ENCODE peak calls at places on chromosome 21, in seven cellular contexts. One of them, this sample, is unnamed.

GRCh38 chr21:40141621-40142020 is 274.4 kb downstream of the PCP4 start:
- DNase-seq in endothelial cell of umbilical vein: no peak
- DNase-seq in CD8-positive, alpha-beta memory T cell: no peak
- DNase-seq in CD8-positive, alpha-beta T cell: no peak
- DNase-seq in A549: no peak
- DNase-seq in CD4-positive, CD25-positive, alpha-beta regulatory T cell: no peak
- DNase-seq in breast epithelium: no peak
- DNase-seq in this sample: no peak

GRCh38 chr21:40388046-40388445 is 458.9 kb downstream of the DSCAM start:
- DNase-seq in A549: no peak
- DNase-seq in CD8-positive, alpha-beta memory T cell: no peak
- DNase-seq in breast epithelium: no peak
- DNase-seq in CD4-positive, CD25-positive, alpha-beta regulatory T cell: no peak
- DNase-seq in CD8-positive, alpha-beta T cell: no peak
- DNase-seq in endothelial cell of umbilical vein: no peak
- DNase-seq in this sample: no peak

GRCh38 chr21:39686636-39687035 is 58.3 kb upstream of the IGSF5 start:
- DNase-seq in CD8-positive, alpha-beta T cell: no peak
- DNase-seq in endothelial cell of umbilical vein: no peak
- DNase-seq in CD4-positive, CD25-positive, alpha-beta regulatory T cell: no peak
- DNase-seq in A549: no peak
- DNase-seq in CD8-positive, alpha-beta memory T cell: no peak
- DNase-seq in breast epithelium: no peak
- DNase-seq in this sample: no peak

GRCh38 chr21:14206222-14206621 is 4.5 kb downstream of the LIPI start:
- DNase-seq in A549: no peak
- DNase-seq in CD8-positive, alpha-beta memory T cell: no peak
- DNase-seq in CD8-positive, alpha-beta T cell: no peak
- DNase-seq in endothelial cell of umbilical vein: no peak
- DNase-seq in CD4-positive, CD25-positive, alpha-beta regulatory T cell: no peak
- DNase-seq in breast epithelium: no peak
- DNase-seq in this sample: no peak

GRCh38 chr21:18443686-18444085 is 40.1 kb upstream of the TMPRSS15 start:
- DNase-seq in A549: no peak
- DNase-seq in breast epithelium: no peak
- DNase-seq in CD8-positive, alpha-beta T cell: no peak
- DNase-seq in CD8-positive, alpha-beta memory T cell: no peak
- DNase-seq in CD4-positive, CD25-positive, alpha-beta regulatory T cell: no peak
- DNase-seq in endothelial cell of umbilical vein: no peak
- DNase-seq in this sample: no peak

GRCh38 chr21:34690041-34690792 is 21.4 kb downstream of the CLIC6 start:
- DNase-seq in endothelial cell of umbilical vein: no peak
- DNase-seq in A549: no peak
- DNase-seq in CD8-positive, alpha-beta memory T cell: no peak
- DNase-seq in CD4-positive, CD25-positive, alpha-beta regulatory T cell: no peak
- DNase-seq in CD8-positive, alpha-beta T cell: no peak
- DNase-seq in breast epithelium: no peak
- DNase-seq in this sample: no peak

GRCh38 chr21:25872271-25872670 is 137.5 kb downstream of the GABPA start:
- DNase-seq in CD4-positive, CD25-positive, alpha-beta regulatory T cell: no peak
- DNase-seq in CD8-positive, alpha-beta T cell: no peak
- DNase-seq in breast epithelium: no peak
- DNase-seq in CD8-positive, alpha-beta memory T cell: no peak
- DNase-seq in A549: no peak
- DNase-seq in endothelial cell of umbilical vein: no peak
- DNase-seq in this sample: no peak

GRCh38 chr21:39386194-39386593 is 37.3 kb upstream of the HMGN1 start:
- DNase-seq in A549: no peak
- DNase-seq in breast epithelium: no peak
- DNase-seq in CD4-positive, CD25-positive, alpha-beta regulatory T cell: no peak
- DNase-seq in CD8-positive, alpha-beta memory T cell: no peak
- DNase-seq in endothelial cell of umbilical vein: no peak
- DNase-seq in CD8-positive, alpha-beta T cell: peak; percentile 49
- DNase-seq in this sample: no peak

GRCh38 chr21:17673261-17674020 is 60.7 kb upstream of the BTG3 start:
- DNase-seq in endothelial cell of umbilical vein: no peak
- DNase-seq in breast epithelium: no peak
- DNase-seq in CD8-positive, alpha-beta memory T cell: no peak
- DNase-seq in CD8-positive, alpha-beta T cell: no peak
- DNase-seq in CD4-positive, CD25-positive, alpha-beta regulatory T cell: no peak
- DNase-seq in A549: no peak
- DNase-seq in this sample: no peak

GRCh38 chr21:39588884-39589283 is 23.9 kb upstream of the B3GALT5 start:
- DNase-seq in CD8-positive, alpha-beta memory T cell: no peak
- DNase-seq in A549: no peak
- DNase-seq in CD4-positive, CD25-positive, alpha-beta regulatory T cell: no peak
- DNase-seq in CD8-positive, alpha-beta T cell: no peak
- DNase-seq in endothelial cell of umbilical vein: no peak
- DNase-seq in breast epithelium: no peak
- DNase-seq in this sample: no peak

GRCh38 chr21:26280715-26281310 is 110.2 kb upstream of the APP start:
- DNase-seq in endothelial cell of umbilical vein: no peak
- DNase-seq in CD8-positive, alpha-beta memory T cell: no peak
- DNase-seq in breast epithelium: no peak
- DNase-seq in CD4-positive, CD25-positive, alpha-beta regulatory T cell: no peak
- DNase-seq in CD8-positive, alpha-beta T cell: no peak
- DNase-seq in A549: no peak
- DNase-seq in this sample: peak; percentile 1

GRCh38 chr21:31553926-31554325 is 105.6 kb upstream of the SOD1 start:
- DNase-seq in breast epithelium: no peak
- DNase-seq in endothelial cell of umbilical vein: no peak
- DNase-seq in CD8-positive, alpha-beta memory T cell: no peak
- DNase-seq in A549: no peak
- DNase-seq in CD8-positive, alpha-beta T cell: no peak
- DNase-seq in CD4-positive, CD25-positive, alpha-beta regulatory T cell: no peak
- DNase-seq in this sample: no peak

GRCh38 chr21:8994640-8995511 is 1526.5 kb upstream of the TPTE start:
- DNase-seq in CD8-positive, alpha-beta memory T cell: no peak
- DNase-seq in breast epithelium: no peak
- DNase-seq in CD8-positive, alpha-beta T cell: no peak
- DNase-seq in endothelial cell of umbilical vein: no peak
- DNase-seq in A549: no peak
- DNase-seq in CD4-positive, CD25-positive, alpha-beta regulatory T cell: no peak
- DNase-seq in this sample: no peak

GRCh38 chr21:27371688-27372331 is 404.9 kb upstream of the ADAMTS5 start:
- DNase-seq in CD4-positive, CD25-positive, alpha-beta regulatory T cell: no peak
- DNase-seq in CD8-positive, alpha-beta T cell: no peak
- DNase-seq in endothelial cell of umbilical vein: peak; percentile 29
- DNase-seq in A549: no peak
- DNase-seq in CD8-positive, alpha-beta memory T cell: no peak
- DNase-seq in breast epithelium: no peak
- DNase-seq in this sample: peak; percentile 46

GRCh38 chr21:39641827-39642450 is 29.2 kb downstream of the B3GALT5 start:
- DNase-seq in CD8-positive, alpha-beta memory T cell: no peak
- DNase-seq in A549: no peak
- DNase-seq in CD4-positive, CD25-positive, alpha-beta regulatory T cell: no peak
- DNase-seq in breast epithelium: no peak
- DNase-seq in endothelial cell of umbilical vein: no peak
- DNase-seq in CD8-positive, alpha-beta T cell: no peak
- DNase-seq in this sample: no peak

GRCh38 chr21:27024316-27024715 is 57.4 kb upstream of the ADAMTS5 start:
- DNase-seq in A549: no peak
- DNase-seq in CD4-positive, CD25-positive, alpha-beta regulatory T cell: no peak
- DNase-seq in CD8-positive, alpha-beta memory T cell: no peak
- DNase-seq in endothelial cell of umbilical vein: no peak
- DNase-seq in CD8-positive, alpha-beta T cell: no peak
- DNase-seq in breast epithelium: no peak
- DNase-seq in this sample: peak; percentile 14

GRCh38 chr21:43923391-43923790 is 58.4 kb downstream of the AGPAT3 start:
- DNase-seq in A549: no peak
- DNase-seq in CD8-positive, alpha-beta memory T cell: no peak
- DNase-seq in CD8-positive, alpha-beta T cell: no peak
- DNase-seq in CD4-positive, CD25-positive, alpha-beta regulatory T cell: no peak
- DNase-seq in breast epithelium: no peak
- DNase-seq in endothelial cell of umbilical vein: no peak
- DNase-seq in this sample: no peak

GRCh38 chr21:34640858-34641257 is 25.9 kb upstream of the RCAN1 start:
- DNase-seq in CD4-positive, CD25-positive, alpha-beta regulatory T cell: no peak
- DNase-seq in CD8-positive, alpha-beta memory T cell: no peak
- DNase-seq in A549: no peak
- DNase-seq in breast epithelium: no peak
- DNase-seq in CD8-positive, alpha-beta T cell: no peak
- DNase-seq in endothelial cell of umbilical vein: peak; percentile 36
- DNase-seq in this sample: peak; percentile 83

GRCh38 chr21:34544032-34544496 is 32.1 kb upstream of the KCNE1 start:
- DNase-seq in CD8-positive, alpha-beta memory T cell: peak; percentile 20
- DNase-seq in A549: peak; percentile 53
- DNase-seq in breast epithelium: peak; percentile 76
- DNase-seq in endothelial cell of umbilical vein: peak; percentile 79
- DNase-seq in CD8-positive, alpha-beta T cell: no peak
- DNase-seq in CD4-positive, CD25-positive, alpha-beta regulatory T cell: no peak
- DNase-seq in this sample: peak; percentile 64

DNA sequence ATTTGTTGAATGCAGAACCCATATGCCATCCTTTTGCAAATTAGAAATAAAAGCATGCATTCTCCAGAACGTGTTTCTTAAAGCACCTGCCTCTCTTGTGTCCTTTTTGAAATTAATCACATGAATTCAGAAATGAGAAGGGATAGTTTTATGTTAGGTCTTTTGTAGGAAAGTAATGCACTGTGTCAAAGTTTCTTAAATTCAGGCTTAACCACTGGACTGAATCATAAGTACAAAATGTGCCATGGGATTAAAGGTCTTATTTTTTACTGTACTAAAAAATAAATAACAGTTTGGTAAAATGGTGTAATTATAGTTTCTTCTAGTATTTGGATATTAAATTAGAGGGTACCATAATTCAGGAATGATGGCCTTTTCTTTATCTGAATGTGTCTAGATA is 290.1 kb upstream of the USP25 start:
- DNase-seq in endothelial cell of umbilical vein: no peak
- DNase-seq in CD8-positive, alpha-beta T cell: no peak
- DNase-seq in CD8-positive, alpha-beta memory T cell: no peak
- DNase-seq in A549: no peak
- DNase-seq in CD4-positive, CD25-positive, alpha-beta regulatory T cell: no peak
- DNase-seq in breast epithelium: no peak
- DNase-seq in this sample: no peak
- H3K4me1 ChIP-seq in endothelial cell of umbilical vein: no peaks in the 10 kb centered on the region
- H3K4me1 ChIP-seq in CD8-positive, alpha-beta T cell: no peaks in the 10 kb centered on the region
- H3K4me1 ChIP-seq in CD8-positive, alpha-beta memory T cell: no peaks in the 10 kb centered on the region
- H3K4me1 ChIP-seq in A549: peaks cover 34% of the 10 kb centered on the region
- H3K4me1 ChIP-seq in CD4-positive, CD25-positive, alpha-beta regulatory T cell: no peaks in the 10 kb centered on the region
- H3K4me1 ChIP-seq in breast epithelium: no peaks in the 10 kb centered on the region
- H3K4me1 ChIP-seq in this sample: no peaks in the 10 kb centered on the region

DNA sequence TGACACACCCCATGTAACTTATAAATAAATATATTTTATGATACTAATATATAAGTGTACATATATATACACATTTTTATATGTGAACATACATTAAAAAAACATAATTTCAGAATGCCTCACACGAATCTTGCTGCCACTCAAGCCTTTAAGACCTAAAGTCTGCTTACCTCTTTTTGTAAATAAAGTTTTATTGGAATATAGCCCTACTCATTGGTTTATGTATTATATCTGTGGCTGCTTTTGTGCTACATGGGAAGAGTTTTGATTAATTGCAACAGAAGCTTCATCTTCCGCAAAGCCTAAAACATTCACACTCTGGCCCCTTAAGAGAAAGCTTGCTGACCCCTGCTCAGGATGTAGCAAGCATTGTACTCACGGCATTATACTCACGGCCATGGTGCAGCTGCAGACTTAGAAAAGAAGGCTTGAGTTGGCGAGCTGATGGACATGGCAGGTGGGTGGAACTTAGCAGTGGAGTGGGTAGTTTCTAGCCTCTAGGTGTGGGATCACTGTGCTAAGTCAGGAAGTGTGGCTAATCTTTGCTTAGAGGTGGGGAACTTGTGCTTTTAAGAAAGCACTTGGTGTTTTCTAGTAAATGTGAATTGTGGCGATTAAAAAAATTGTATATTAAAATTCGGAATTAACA is 80.8 kb downstream of the DYRK1A start:
- DNase-seq in A549: no peak
- DNase-seq in endothelial cell of umbilical vein: no peak
- DNase-seq in breast epithelium: no peak
- DNase-seq in CD4-positive, CD25-positive, alpha-beta regulatory T cell: no peak
- DNase-seq in CD8-positive, alpha-beta T cell: no peak
- DNase-seq in CD8-positive, alpha-beta memory T cell: no peak
- DNase-seq in this sample: no peak
- H3K4me1 ChIP-seq in A549: peaks cover 52% of the 10 kb centered on the region
- H3K4me1 ChIP-seq in endothelial cell of umbilical vein: peaks cover 37% of the 10 kb centered on the region
- H3K4me1 ChIP-seq in breast epithelium: no peaks in the 10 kb centered on the region
- H3K4me1 ChIP-seq in CD4-positive, CD25-positive, alpha-beta regulatory T cell: peaks cover 45% of the 10 kb centered on the region
- H3K4me1 ChIP-seq in CD8-positive, alpha-beta T cell: peaks cover 54% of the 10 kb centered on the region
- H3K4me1 ChIP-seq in CD8-positive, alpha-beta memory T cell: peaks cover 81% of the 10 kb centered on the region
- H3K4me1 ChIP-seq in this sample: peaks cover 9% of the 10 kb centered on the region

GRCh38 chr21:38181101-38181500 is 75.7 kb upstream of the KCNJ15 start:
- DNase-seq in CD8-positive, alpha-beta T cell: no peak
- DNase-seq in CD4-positive, CD25-positive, alpha-beta regulatory T cell: no peak
- DNase-seq in CD8-positive, alpha-beta memory T cell: no peak
- DNase-seq in endothelial cell of umbilical vein: no peak
- DNase-seq in breast epithelium: no peak
- DNase-seq in A549: no peak
- DNase-seq in this sample: no peak

GRCh38 chr21:38182370-38182985 is 74.3 kb upstream of the KCNJ15 start:
- DNase-seq in CD4-positive, CD25-positive, alpha-beta regulatory T cell: no peak
- DNase-seq in breast epithelium: no peak
- DNase-seq in CD8-positive, alpha-beta T cell: no peak
- DNase-seq in A549: no peak
- DNase-seq in endothelial cell of umbilical vein: no peak
- DNase-seq in CD8-positive, alpha-beta memory T cell: no peak
- DNase-seq in this sample: no peak

GRCh38 chr21:38178653-38179503 is 77.9 kb upstream of the KCNJ15 start:
- DNase-seq in breast epithelium: no peak
- DNase-seq in CD4-positive, CD25-positive, alpha-beta regulatory T cell: no peak
- DNase-seq in CD8-positive, alpha-beta memory T cell: no peak
- DNase-seq in A549: no peak
- DNase-seq in endothelial cell of umbilical vein: no peak
- DNase-seq in CD8-positive, alpha-beta T cell: no peak
- DNase-seq in this sample: no peak

GRCh38 chr21:38177919-38178652 is 78.7 kb upstream of the KCNJ15 start:
- DNase-seq in A549: no peak
- DNase-seq in CD8-positive, alpha-beta memory T cell: no peak
- DNase-seq in CD4-positive, CD25-positive, alpha-beta regulatory T cell: no peak
- DNase-seq in endothelial cell of umbilical vein: no peak
- DNase-seq in breast epithelium: no peak
- DNase-seq in CD8-positive, alpha-beta T cell: no peak
- DNase-seq in this sample: no peak

DNA sequence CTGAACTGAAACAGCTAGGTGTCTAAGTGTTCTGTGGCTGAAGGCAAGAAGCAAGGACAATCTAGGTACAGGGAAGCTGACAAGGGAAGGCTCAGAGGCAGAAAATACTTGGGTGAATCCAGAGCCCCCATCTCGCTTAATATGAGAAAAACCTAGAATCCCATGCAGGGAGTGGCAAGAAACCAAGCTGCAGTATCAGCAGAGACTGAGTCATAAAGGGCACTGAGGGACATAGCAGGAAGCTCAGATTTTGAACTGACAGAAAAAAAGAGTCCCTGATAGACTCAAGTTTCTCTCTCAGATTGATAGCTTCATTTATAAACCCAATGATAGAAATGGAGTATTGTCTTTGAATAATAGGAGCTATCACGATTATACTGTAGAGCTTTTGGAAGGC is 77.3 kb upstream of the KCNJ15 start:
- DNase-seq in CD8-positive, alpha-beta memory T cell: no peak
- DNase-seq in endothelial cell of umbilical vein: no peak
- DNase-seq in CD4-positive, CD25-positive, alpha-beta regulatory T cell: no peak
- DNase-seq in A549: no peak
- DNase-seq in CD8-positive, alpha-beta T cell: no peak
- DNase-seq in breast epithelium: no peak
- DNase-seq in this sample: no peak
- H3K4me1 ChIP-seq in CD8-positive, alpha-beta memory T cell: no peaks in the 10 kb centered on the region
- H3K4me1 ChIP-seq in endothelial cell of umbilical vein: no peaks in the 10 kb centered on the region
- H3K4me1 ChIP-seq in CD4-positive, CD25-positive, alpha-beta regulatory T cell: no peaks in the 10 kb centered on the region
- H3K4me1 ChIP-seq in A549: no peaks in the 10 kb centered on the region
- H3K4me1 ChIP-seq in CD8-positive, alpha-beta T cell: no peaks in the 10 kb centered on the region
- H3K4me1 ChIP-seq in breast epithelium: no peaks in the 10 kb centered on the region
- H3K4me1 ChIP-seq in this sample: peaks cover 5% of the 10 kb centered on the region

GRCh38 chr21:42237161-42237560 is 18.2 kb downstream of the ABCG1 start:
- DNase-seq in breast epithelium: no peak
- DNase-seq in endothelial cell of umbilical vein: no peak
- DNase-seq in CD4-positive, CD25-positive, alpha-beta regulatory T cell: no peak
- DNase-seq in CD8-positive, alpha-beta T cell: no peak
- DNase-seq in A549: no peak
- DNase-seq in CD8-positive, alpha-beta memory T cell: no peak
- DNase-seq in this sample: no peak
- H3K4me1 ChIP-seq in breast epithelium: peaks cover 18% of the 10 kb centered on the region
- H3K4me1 ChIP-seq in endothelial cell of umbilical vein: peaks cover 26% of the 10 kb centered on the region
- H3K4me1 ChIP-seq in CD4-positive, CD25-positive, alpha-beta regulatory T cell: peaks cover 76% of the 10 kb centered on the region
- H3K4me1 ChIP-seq in CD8-positive, alpha-beta T cell: peaks cover 74% of the 10 kb centered on the region
- H3K4me1 ChIP-seq in A549: peaks cover 22% of the 10 kb centered on the region
- H3K4me1 ChIP-seq in CD8-positive, alpha-beta memory T cell: peaks cover 78% of the 10 kb centered on the region
- H3K4me1 ChIP-seq in this sample: peaks cover 17% of the 10 kb centered on the region